ENCODE peak calls at places on chromosomes 12 and 14, in six cellular contexts. One of them, this sample, is unnamed.

GRCh38 chr12:15265868-15266267 is 44.7 kb upstream of the RERG start:
- DNase-seq in kidney tubule cell: no peak
- DNase-seq in ovary: no peak
- DNase-seq in HTR-8/SVneo: no peak
- DNase-seq in uterus: no peak
- DNase-seq in NAMALWA: no peak
- DNase-seq in this sample: no peak

GRCh38 chr12:80040075-80040738 is 59.1 kb upstream of the OTOGL start:
- DNase-seq in ovary: no peak
- DNase-seq in uterus: no peak
- DNase-seq in HTR-8/SVneo: no peak
- DNase-seq in NAMALWA: no peak
- DNase-seq in kidney tubule cell: no peak
- DNase-seq in this sample: no peak

GRCh38 chr12:87304406-87304805 is 724.8 kb downstream of the C12orf50 start:
- DNase-seq in NAMALWA: peak; percentile 15
- DNase-seq in ovary: no peak
- DNase-seq in HTR-8/SVneo: no peak
- DNase-seq in uterus: no peak
- DNase-seq in kidney tubule cell: no peak
- DNase-seq in this sample: no peak

GRCh38 chr12:67220065-67220464 is 49.1 kb upstream of the CAND1 start:
- DNase-seq in ovary: no peak
- DNase-seq in kidney tubule cell: no peak
- DNase-seq in NAMALWA: no peak
- DNase-seq in HTR-8/SVneo: no peak
- DNase-seq in uterus: no peak
- DNase-seq in this sample: no peak

GRCh38 chr12:8446642-8447547 is 8.9 kb upstream of the CLEC6A start:
- DNase-seq in HTR-8/SVneo: no peak
- DNase-seq in ovary: no peak
- DNase-seq in NAMALWA: peak; percentile 2
- DNase-seq in kidney tubule cell: peak; percentile 0
- DNase-seq in uterus: no peak
- DNase-seq in this sample: no peak

GRCh38 chr12:120722784-120723183 is 2.8 kb upstream of the ACADS start:
- DNase-seq in kidney tubule cell: no peak
- DNase-seq in ovary: no peak
- DNase-seq in NAMALWA: no peak
- DNase-seq in HTR-8/SVneo: no peak
- DNase-seq in uterus: no peak
- DNase-seq in this sample: no peak

GRCh38 chr12:3204143-3204542 is 127.0 kb downstream of the TSPAN9 start:
- DNase-seq in kidney tubule cell: no peak
- DNase-seq in NAMALWA: peak; percentile 27
- DNase-seq in ovary: no peak
- DNase-seq in HTR-8/SVneo: no peak
- DNase-seq in uterus: no peak
- DNase-seq in this sample: no peak

GRCh38 chr12:64670039-64670438 is 59.7 kb downstream of the RASSF3 start:
- DNase-seq in NAMALWA: peak; percentile 36
- DNase-seq in ovary: no peak
- DNase-seq in kidney tubule cell: no peak
- DNase-seq in uterus: no peak
- DNase-seq in HTR-8/SVneo: no peak
- DNase-seq in this sample: no peak

GRCh38 chr12:5884285-5884684 is 60.8 kb downstream of the ANO2 start:
- DNase-seq in ovary: no peak
- DNase-seq in kidney tubule cell: no peak
- DNase-seq in HTR-8/SVneo: no peak
- DNase-seq in NAMALWA: no peak
- DNase-seq in uterus: no peak
- DNase-seq in this sample: no peak

GRCh38 chr14:61925043-61925442 is 162.8 kb downstream of the SNAPC1 start:
- DNase-seq in HTR-8/SVneo: peak; percentile 75
- DNase-seq in uterus: no peak
- DNase-seq in kidney tubule cell: peak; percentile 80
- DNase-seq in NAMALWA: peak; percentile 4
- DNase-seq in ovary: no peak
- DNase-seq in this sample: no peak

GRCh38 chr12:48512855-48513254 is 12.6 kb upstream of the OR8S1 start:
- DNase-seq in HTR-8/SVneo: no peak
- DNase-seq in ovary: no peak
- DNase-seq in NAMALWA: no peak
- DNase-seq in kidney tubule cell: no peak
- DNase-seq in uterus: no peak
- DNase-seq in this sample: no peak

GRCh38 chr12:113241191-113242017 is 20.1 kb downstream of the TPCN1 start:
- DNase-seq in NAMALWA: no peak
- DNase-seq in HTR-8/SVneo: peak; percentile 63
- DNase-seq in kidney tubule cell: peak; percentile 99
- DNase-seq in uterus: no peak
- DNase-seq in ovary: no peak
- DNase-seq in this sample: no peak

GRCh38 chr12:95072900-95073697 is at the start of gene NR2C1:
- DNase-seq in HTR-8/SVneo: peak; percentile 98
- DNase-seq in kidney tubule cell: peak; percentile 94
- DNase-seq in NAMALWA: peak; percentile 95
- DNase-seq in ovary: peak; percentile 94
- DNase-seq in uterus: peak; percentile 92
- DNase-seq in this sample: peak; percentile 96

GRCh38 chr14:100076630-100077029 is 11.4 kb downstream of the EVL start:
- DNase-seq in kidney tubule cell: peak; percentile 28
- DNase-seq in uterus: peak; percentile 41
- DNase-seq in NAMALWA: no peak
- DNase-seq in ovary: no peak
- DNase-seq in HTR-8/SVneo: peak; percentile 67
- DNase-seq in this sample: no peak

GRCh38 chr12:106345739-106346138 is 11.8 kb upstream of the POLR3B start:
- DNase-seq in ovary: no peak
- DNase-seq in kidney tubule cell: peak; percentile 74
- DNase-seq in uterus: no peak
- DNase-seq in NAMALWA: no peak
- DNase-seq in HTR-8/SVneo: peak; percentile 27
- DNase-seq in this sample: no peak

GRCh38 chr12:131194166-131194565 is 240.5 kb downstream of the ADGRD1 start:
- DNase-seq in uterus: no peak
- DNase-seq in kidney tubule cell: no peak
- DNase-seq in NAMALWA: peak; percentile 66
- DNase-seq in HTR-8/SVneo: no peak
- DNase-seq in ovary: no peak
- DNase-seq in this sample: no peak

GRCh38 chr14:25526290-25526689 is 476.3 kb upstream of the STXBP6 start:
- DNase-seq in NAMALWA: no peak
- DNase-seq in HTR-8/SVneo: no peak
- DNase-seq in kidney tubule cell: no peak
- DNase-seq in ovary: no peak
- DNase-seq in uterus: no peak
- DNase-seq in this sample: no peak

GRCh38 chr14:87960013-87960787 is 32.8 kb downstream of the GALC start:
- DNase-seq in kidney tubule cell: no peak
- DNase-seq in HTR-8/SVneo: no peak
- DNase-seq in NAMALWA: no peak
- DNase-seq in ovary: no peak
- DNase-seq in uterus: no peak
- DNase-seq in this sample: no peak

GRCh38 chr12:126772171-126772864 is 1494.7 kb upstream of the TMEM132C start:
- DNase-seq in uterus: no peak
- DNase-seq in NAMALWA: peak; percentile 9
- DNase-seq in HTR-8/SVneo: peak; percentile 6
- DNase-seq in kidney tubule cell: peak; percentile 98
- DNase-seq in ovary: no peak
- DNase-seq in this sample: no peak

GRCh38 chr14:51386411-51386810 is 146.4 kb downstream of the TMX1 start:
- DNase-seq in HTR-8/SVneo: no peak
- DNase-seq in kidney tubule cell: no peak
- DNase-seq in uterus: no peak
- DNase-seq in ovary: no peak
- DNase-seq in NAMALWA: no peak
- DNase-seq in this sample: no peak

GRCh38 chr14:54338696-54339317 is 58.0 kb upstream of the CDKN3 start:
- DNase-seq in ovary: no peak
- DNase-seq in kidney tubule cell: peak; percentile 49
- DNase-seq in HTR-8/SVneo: peak; percentile 54
- DNase-seq in NAMALWA: peak; percentile 5
- DNase-seq in uterus: no peak
- DNase-seq in this sample: no peak